ENCODE peak calls at places on chromosome 1, in six cellular contexts. G is sigmoid colon, B is MM.1S, F is esophagus squamous epithelium, D is neural progenitor cell, J is Panc1. W is an unnamed sample. For H3K4me1 and H3K36me3, the result is how much of the 10 kb centered on the place peaks cover.

GRCh38 chr1:98327151-98327918 is 334.2 kb upstream of the SNX7 start:
- DNase-seq in J (no peak), F (no peak), D (peak), B (no peak), G (no peak), W (no peak)

GRCh38 chr1:7281821-7282220 is 489.3 kb upstream of the VAMP3 start:
- DNase-seq in G (no peak), J (no peak), D (no peak), F (no peak), B (no peak), W (no peak)

GRCh38 chr1:156475568-156476500 is 24.7 kb downstream of the MEF2D start:
- DNase-seq in F (no peak), J (no peak), B (no peak), G (peak), D (no peak), W (no peak)

GRCh38 chr1:63794927-63795326 is 21.1 kb downstream of the ROR1 start:
- DNase-seq in D (peak), J (no peak), F (no peak), B (no peak), G (no peak), W (no peak)

GRCh38 chr1:81804320-81804719 is 3.6 kb downstream of the ADGRL2 start:
- DNase-seq in B (no peak), D (peak), G (no peak), F (no peak), J (no peak), W (no peak)

GRCh38 chr1:163528710-163529348 is 207.1 kb downstream of the NUF2 start:
- DNase-seq in J (peak), G (no peak), F (no peak), B (peak), D (peak), W (no peak)

GRCh38 chr1:30617161-30617560 is 106.2 kb downstream of the MATN1 start:
- DNase-seq in D (no peak), J (no peak), G (no peak), B (no peak), F (no peak), W (no peak)

GRCh38 chr1:228037401-228038386 is 30.9 kb downstream of the WNT3A start:
- DNase-seq in B (no peak), D (peak), J (no peak), G (peak), F (no peak), W (no peak)

GRCh38 chr1:150532860-150533259 is 16.3 kb upstream of the ADAMTSL4 start:
- DNase-seq in D (no peak), G (no peak), F (no peak), B (no peak), J (no peak), W (peak)

GRCh38 chr1:158104891-158105290 is 75.8 kb upstream of the CD1D start:
- DNase-seq in F (no peak), J (no peak), D (no peak), G (no peak), B (no peak), W (no peak)

GRCh38 chr1:119006406-119007279 is 18.5 kb upstream of the TBX15 start:
- DNase-seq in G (no peak), J (no peak), D (peak), F (no peak), B (no peak), W (no peak)
- TF ChIP-seq CTCF in G (no peak), J (no peak), D (no peak), F (no peak), B (no peak), W (no peak)

DNA sequence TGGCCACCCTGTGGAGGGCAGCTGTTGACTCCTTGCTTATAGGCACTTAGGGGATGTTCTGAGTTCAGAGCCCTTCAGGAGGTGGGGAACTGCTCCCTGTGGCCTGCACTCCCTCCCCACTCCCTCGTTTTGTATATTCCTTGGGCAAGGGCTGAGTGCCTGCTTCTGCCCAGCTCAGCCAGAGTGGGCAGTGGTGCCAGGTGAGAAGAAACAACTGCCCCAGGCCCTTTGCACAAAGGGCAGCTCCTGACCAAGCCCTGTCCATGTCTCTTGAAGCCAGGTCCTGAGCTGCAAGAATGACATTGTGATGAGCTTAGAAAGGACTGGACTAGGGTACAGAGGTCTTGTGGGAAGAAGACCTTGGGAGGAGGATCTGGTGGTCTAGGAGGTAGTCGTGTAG is 2.2 kb downstream of the AGTRAP start:
- DNase-seq in D (no peak), F (no peak), B (no peak), G (no peak), J (no peak), W (no peak)
- H3K4me1 ChIP-seq in D (under half), F (under half), B (under half), G (under half), J (under half), W (under half)

GRCh38 chr1:27361553-27361952 is 5.2 kb downstream of the MAP3K6 start:
- DNase-seq in J (no peak), F (no peak), B (no peak), G (no peak), D (no peak), W (no peak)
- H3K36me3 ChIP-seq in J (under half), F (half or more), B (under half), G (half or more), D (under half), W (under half)

GRCh38 chr1:60035925-60036324 is 37.6 kb downstream of the C1orf87 start:
- DNase-seq in F (no peak), G (no peak), D (no peak), J (no peak), B (no peak), W (no peak)
- TF ChIP-seq CTCF in F (no peak), G (no peak), D (no peak), J (no peak), B (no peak), W (no peak)

GRCh38 chr1:43933386-43934278 is at the start of gene ARTN:
- DNase-seq in G (no peak), B (no peak), D (peak), J (no peak), F (no peak), W (no peak)
- H3K4me1 ChIP-seq in G (under half), B (under half), D (under half), J (under half), F (under half), W (under half)

GRCh38 chr1:9910425-9911178 is 533 bp upstream of the CTNNBIP1 start:
- DNase-seq in G (peak), F (peak), B (peak), D (peak), J (peak), W (peak)
- H3K36me3 ChIP-seq in G (under half), F (under half), B (under half), D (under half), J (under half), W (under half)

GRCh38 chr1:29240400-29240837 is 4.1 kb downstream of the PTPRU start:
- DNase-seq in G (no peak), F (no peak), J (no peak), B (no peak), D (peak), W (no peak)
- TF ChIP-seq CTCF in G (no peak), F (no peak), J (peak), B (no peak), D (peak), W (peak)

W was measured in right lobe of liver.